ENCODE peak calls at places on chromosomes 11 and 22, in five cellular contexts. K, W, U, R and X are unnamed samples.

GRCh38 chr11:74069146-74070046 is 60.5 kb upstream of the UCP3 start:
- DNase-seq in K (no peak), W (no peak), U (no peak), R (no peak), X (peak; percentile 39)

GRCh38 chr11:108873305-108873704 is 208.4 kb downstream of the DDX10 start:
- DNase-seq in K (no peak), W (no peak), U (no peak), R (no peak), X (no peak)

GRCh38 chr11:61911124-61911700 is 6.2 kb downstream of the RAB3IL1 start:
- DNase-seq in K (peak; percentile 46), W (no peak), U (no peak), R (no peak), X (peak; percentile 1)

GRCh38 chr11:110219011-110219785 is 77.2 kb downstream of the RDX start:
- DNase-seq in K (no peak), W (no peak), U (no peak), R (no peak), X (no peak)

GRCh38 chr11:112382561-112382960 is 121.9 kb upstream of the PLET1 start:
- DNase-seq in K (no peak), W (no peak), U (no peak), R (no peak), X (no peak)

GRCh38 chr11:269146-269890 is 8.9 kb upstream of the NLRP6 start:
- DNase-seq in K (peak; percentile 60), W (no peak), U (no peak), R (no peak), X (no peak)

GRCh38 chr22:23826510-23827350 is 12.1 kb downstream of the DERL3 start:
- DNase-seq in K (no peak), W (peak; percentile 58), U (no peak), R (no peak), X (no peak)

GRCh38 chr22:19147193-19147780 is 2.8 kb downstream of the GSC2 start:
- DNase-seq in K (no peak), W (no peak), U (no peak), R (no peak), X (no peak)

GRCh38 chr11:121770933-121771332 is 318.2 kb upstream of the SORL1-AS1 start:
- DNase-seq in K (no peak), W (no peak), U (no peak), R (no peak), X (no peak)

GRCh38 chr11:2791521-2792375 is 92.0 kb upstream of the KCNQ1OT1 start:
- DNase-seq in K (peak; percentile 72), W (peak; percentile 29), U (peak; percentile 15), R (no peak), X (no peak)

GRCh38 chr11:83566948-83567347 is 280.8 kb upstream of the CCDC90B start:
- DNase-seq in K (no peak), W (no peak), U (no peak), R (no peak), X (no peak)

GRCh38 chr11:33017478-33017877 is 1.8 kb downstream of the DEPDC7 start:
- DNase-seq in K (no peak), W (no peak), U (no peak), R (no peak), X (no peak)

GRCh38 chr22:22478450-22478849 is 30.1 kb downstream of the ZNF280B start:
- DNase-seq in K (no peak), W (no peak), U (no peak), R (no peak), X (no peak)

GRCh38 chr11:101848262-101848661 is 66.5 kb upstream of the CEP126 start:
- DNase-seq in K (no peak), W (no peak), U (no peak), R (no peak), X (no peak)

GRCh38 chr22:36367479-36367878 is 20.3 kb downstream of the MYH9 start:
- DNase-seq in K (no peak), W (peak; percentile 47), U (no peak), R (no peak), X (no peak)

GRCh38 chr11:110059706-110060430 is 33.3 kb upstream of the ZC3H12C start:
- DNase-seq in K (no peak), W (no peak), U (no peak), R (no peak), X (no peak)

GRCh38 chr22:24088796-24089195 is 77.7 kb downstream of the CABIN1 start:
- DNase-seq in K (no peak), W (no peak), U (no peak), R (no peak), X (no peak)

GRCh38 chr11:221998-222789 is 13.9 kb downstream of the SIRT3 start:
- DNase-seq in K (peak; percentile 56), W (no peak), U (no peak), R (no peak), X (no peak)

GRCh38 chr11:34466802-34467488 is 28.2 kb downstream of the CAT start:
- DNase-seq in K (no peak), W (no peak), U (no peak), R (no peak), X (no peak)

GRCh38 chr11:34473603-34474169 is 35.0 kb downstream of the CAT start:
- DNase-seq in K (no peak), W (no peak), U (no peak), R (no peak), X (no peak)

GRCh38 chr11:34464591-34465036 is 25.9 kb downstream of the CAT start:
- DNase-seq in K (no peak), W (no peak), U (no peak), R (no peak), X (no peak)

GRCh38 chr11:34468209-34468841 is 29.6 kb downstream of the CAT start:
- DNase-seq in K (no peak), W (no peak), U (no peak), R (no peak), X (no peak)
- TF ChIP-seq CTCF in K (peak; percentile 18), W (peak; percentile 35), U (no peak), R (peak; percentile 44), X (peak; percentile 39)

DNA sequence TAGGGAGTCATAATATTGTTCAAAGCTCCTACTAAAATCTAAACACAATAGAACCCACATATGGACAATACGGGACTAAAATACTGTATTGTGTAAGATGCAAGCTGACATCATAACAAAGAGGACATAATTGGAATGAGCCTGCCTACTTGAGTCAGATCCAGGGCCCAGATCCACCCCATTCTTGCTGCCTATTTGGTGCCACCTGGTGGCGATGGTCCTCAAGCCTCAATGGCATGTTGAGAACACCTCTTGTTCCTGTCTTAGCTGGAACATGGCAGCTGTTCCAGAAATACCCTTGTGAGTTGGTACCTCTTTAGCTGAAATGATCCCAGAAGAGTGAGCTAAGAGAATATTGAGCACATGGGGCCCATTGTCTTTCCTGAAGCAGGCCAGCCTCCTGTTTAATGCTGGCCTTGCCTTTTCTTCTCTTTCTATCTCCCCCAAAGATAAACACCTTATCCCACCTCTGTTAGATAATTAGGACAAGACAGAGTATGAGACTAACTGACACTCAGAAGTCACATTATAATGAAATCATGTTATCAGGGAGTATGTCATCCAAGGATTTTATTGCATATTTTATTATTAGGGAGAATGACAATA is 680.9 kb upstream of the ANO5 start:
- DNase-seq in K (no peak), W (no peak), U (no peak), R (peak; percentile 21), X (no peak)
- TF ChIP-seq CTCF in K (peak; percentile 23), W (no peak), U (peak; percentile 41), R (peak; percentile 53), X (no peak)

GRCh38 chr22:42560781-42561180 is 7.0 kb downstream of the SERHL2 start:
- DNase-seq in K (no peak), W (no peak), U (no peak), R (no peak), X (no peak)
- TF ChIP-seq CTCF in K (no peak), W (peak; percentile 34), U (peak; percentile 37), R (peak; percentile 19), X (peak; percentile 51)

DNA sequence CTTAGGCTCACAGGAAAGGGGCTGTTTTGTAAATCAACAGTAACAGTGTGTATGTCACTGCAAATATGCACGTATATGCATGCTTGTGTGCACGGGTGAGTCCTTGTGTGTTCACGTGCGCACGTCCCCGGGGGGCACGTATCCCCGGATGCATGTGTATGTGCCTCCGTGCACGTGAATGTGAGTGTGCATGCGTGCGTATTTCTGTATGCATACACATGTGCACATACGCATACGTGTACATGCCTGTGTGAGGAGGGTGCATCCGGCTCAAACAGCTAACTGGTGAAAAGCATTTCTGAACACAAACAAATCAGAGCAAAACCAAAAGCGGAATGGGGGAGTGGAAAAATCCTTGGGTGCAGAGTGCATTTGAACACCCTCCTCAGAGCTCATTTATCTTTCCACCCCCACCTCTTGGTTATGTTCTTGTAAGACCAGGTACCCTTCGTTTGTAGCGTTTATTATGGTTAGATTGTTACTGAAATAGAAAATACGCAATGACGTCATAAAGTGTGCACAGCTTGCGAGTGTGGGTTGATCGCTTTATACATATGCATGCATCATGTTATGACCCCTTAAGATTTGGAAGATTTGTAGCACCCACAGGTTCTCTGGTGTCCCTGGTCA is 7.0 kb downstream of the ARSA start:
- DNase-seq in K (peak; percentile 48), W (no peak), U (no peak), R (no peak), X (no peak)
- TF ChIP-seq CTCF in K (no peak), W (no peak), U (no peak), R (no peak), X (no peak)

GRCh38 chr11:1541474-1542204 is 30.4 kb downstream of the DUSP8 start:
- DNase-seq in K (no peak), W (no peak), U (no peak), R (no peak), X (no peak)
- TF ChIP-seq CTCF in K (no peak), W (no peak), U (peak; percentile 50), R (no peak), X (no peak)

GRCh38 chr11:58784995-58785394 is 53.3 kb upstream of the GLYAT start:
- DNase-seq in K (no peak), W (no peak), U (no peak), R (no peak), X (no peak)
- TF ChIP-seq CTCF in K (no peak), W (no peak), U (no peak), R (no peak), X (no peak)